ENCODE peak calls at places on chromosomes 5 and 9, in six cellular contexts. K is sciatic nerve, N is iPS-NIHi11, I is G401, Z is substantia nigra, U is dorsolateral prefrontal cortex. L is an unnamed sample.

GRCh38 chr9:137095664-137096517 is 9.1 kb downstream of the MAN1B1 start:
- DNase-seq in U (no peak), K (no peak), I (no peak), N (no peak), Z (no peak), L (no peak)

GRCh38 chr5:60604771-60605170 is 95.2 kb downstream of the DEPDC1B start:
- DNase-seq in U (no peak), K (no peak), N (no peak), I (no peak), Z (no peak), L (no peak)

GRCh38 chr9:114504341-114505186 is 709 bp downstream of the WHRN start:
- DNase-seq in I (no peak), U (no peak), Z (peak), K (peak), N (peak), L (peak)

GRCh38 chr9:90966475-90967150 is 165.0 kb downstream of the SYK start:
- DNase-seq in I (no peak), N (no peak), U (no peak), Z (no peak), K (no peak), L (no peak)

GRCh38 chr5:134445841-134446818 is 34.4 kb upstream of the CDKN2AIPNL start:
- DNase-seq in K (no peak), Z (no peak), N (no peak), I (no peak), U (no peak), L (no peak)

GRCh38 chr5:114355086-114355830 is 6.6 kb upstream of the KCNN2 start:
- DNase-seq in K (no peak), N (no peak), I (no peak), Z (no peak), U (no peak), L (no peak)

GRCh38 chr5:112121268-112121667 is 297.8 kb downstream of the EPB41L4A start:
- DNase-seq in K (no peak), I (no peak), U (no peak), Z (no peak), N (no peak), L (no peak)

GRCh38 chr5:172008689-172009141 is 2.3 kb upstream of the FBXW11 start:
- DNase-seq in K (no peak), Z (no peak), U (no peak), I (no peak), N (peak), L (no peak)

GRCh38 chr5:9766581-9766980 is 136.4 kb upstream of the TAS2R1 start:
- DNase-seq in N (no peak), U (no peak), K (no peak), Z (no peak), I (no peak), L (no peak)

GRCh38 chr5:87094833-87095232 is 172.8 kb upstream of the RASA1 start:
- DNase-seq in I (no peak), U (no peak), N (no peak), K (no peak), Z (no peak), L (no peak)

GRCh38 chr5:67476995-67477394 is 280.4 kb upstream of the CD180 start:
- DNase-seq in Z (no peak), N (no peak), I (no peak), K (no peak), U (no peak), L (no peak)

GRCh38 chr9:126722922-126723806 is 81.7 kb upstream of the ZBTB43 start:
- DNase-seq in U (no peak), N (no peak), I (peak), K (no peak), Z (no peak), L (peak)

GRCh38 chr9:137430723-137431415 is 7.7 kb downstream of the NOXA1 start:
- DNase-seq in Z (no peak), U (no peak), I (no peak), N (no peak), K (no peak), L (no peak)

GRCh38 chr5:176679365-176680225 is 32.3 kb downstream of the TSPAN17 start:
- DNase-seq in U (no peak), Z (no peak), N (no peak), I (peak), K (no peak), L (no peak)

GRCh38 chr9:87076825-87077224 is 129.5 kb upstream of the GAS1 start:
- DNase-seq in U (no peak), K (no peak), N (no peak), Z (no peak), I (peak), L (no peak)

GRCh38 chr5:141677415-141677814 is 4.6 kb downstream of the ARAP3 start:
- DNase-seq in Z (no peak), U (no peak), N (peak), K (no peak), I (no peak), L (no peak)

GRCh38 chr9:113957778-113958430 is 81.8 kb downstream of the ZNF618 start:
- DNase-seq in N (no peak), U (no peak), I (no peak), K (no peak), Z (no peak), L (no peak)

GRCh38 chr9:17613723-17614122 is 34.9 kb downstream of the SH3GL2 start:
- DNase-seq in U (no peak), I (peak), K (no peak), N (no peak), Z (no peak), L (peak)

GRCh38 chr9:34454571-34455065 is 3.8 kb downstream of the FAM219A start:
- DNase-seq in I (no peak), U (no peak), N (no peak), K (no peak), Z (no peak), L (no peak)

GRCh38 chr5:173778784-173779304 is 109.3 kb upstream of the CPEB4 start:
- DNase-seq in Z (no peak), N (no peak), U (no peak), I (no peak), K (no peak), L (no peak)

GRCh38 chr5:151202381-151203139 is 21.3 kb downstream of the CCDC69 start:
- DNase-seq in Z (no peak), N (no peak), K (no peak), U (no peak), I (no peak), L (no peak)

GRCh38 chr9:37550781-37551180 is 25.4 kb downstream of the FBXO10 start:
- DNase-seq in K (no peak), U (no peak), Z (no peak), N (no peak), I (no peak), L (no peak)

L was measured in NCI-H2081.